ENCODE peak calls at places on chromosomes 3 and 15, in six cellular contexts. Q is GM23338, O is endothelial cell of umbilical vein, W is breast epithelium, T is H1, D is tibial artery. Z is an unnamed sample. For H3K4me1, the result is how much of the 10 kb centered on the place peaks cover.

GRCh38 chr3:68832680-68833079 is 99.7 kb downstream of the TAFA4 start:
- DNase-seq in O (no peak), W (no peak), Q (no peak), T (no peak), D (no peak), Z (no peak)

GRCh38 chr3:113096158-113096893 is 105.5 kb downstream of the GTPBP8 start:
- DNase-seq in W (no peak), Q (no peak), T (no peak), D (no peak), O (no peak), Z (no peak)

GRCh38 chr15:78103406-78104118 is 11.2 kb downstream of the SH2D7 start:
- DNase-seq in O (no peak), T (no peak), Q (no peak), D (no peak), W (no peak), Z (no peak)

GRCh38 chr3:69359916-69360315 is 26.0 kb downstream of the FRMD4B start:
- DNase-seq in O (peak), W (no peak), D (no peak), Q (no peak), T (no peak), Z (no peak)

GRCh38 chr15:78061963-78062427 is 15.5 kb downstream of the TBC1D2B start:
- DNase-seq in T (no peak), Q (no peak), D (peak), O (peak), W (no peak), Z (no peak)

GRCh38 chr3:122958290-122958689 is 69.3 kb downstream of the SEMA5B start:
- DNase-seq in W (no peak), T (no peak), O (no peak), Q (no peak), D (no peak), Z (no peak)

GRCh38 chr15:77266708-77267387 is 153.1 kb downstream of the PEAK1 start:
- DNase-seq in O (no peak), D (no peak), T (no peak), W (no peak), Q (no peak), Z (no peak)

GRCh38 chr3:468172-468571 is 271.6 kb downstream of the CHL1 start:
- DNase-seq in D (no peak), W (no peak), T (no peak), Q (peak), O (no peak), Z (no peak)

GRCh38 chr3:141227752-141228151 is 3.9 kb upstream of the PXYLP1 start:
- DNase-seq in O (no peak), D (no peak), T (no peak), Q (no peak), W (no peak), Z (no peak)

GRCh38 chr3:163773136-163773535 is 1305.2 kb downstream of the SI start:
- DNase-seq in D (no peak), W (no peak), Q (no peak), O (no peak), T (no peak), Z (no peak)

GRCh38 chr3:166284994-166285393 is 447.8 kb upstream of the BCHE start:
- DNase-seq in Q (no peak), T (no peak), W (no peak), D (no peak), O (peak), Z (no peak)

GRCh38 chr3:195746751-195747150 is 26.0 kb downstream of the MUC20 start:
- DNase-seq in O (no peak), T (no peak), W (no peak), D (no peak), Q (no peak), Z (no peak)

GRCh38 chr3:195095035-195095703 is 175.8 kb downstream of the XXYLT1 start:
- DNase-seq in O (no peak), T (no peak), Q (no peak), D (peak), W (no peak), Z (no peak)

GRCh38 chr15:91948001-91948608 is 94.6 kb downstream of the SLCO3A1 start:
- DNase-seq in T (peak), O (no peak), W (peak), D (no peak), Q (peak), Z (no peak)

GRCh38 chr15:25883860-25884259 is 20.7 kb upstream of the ATP10A start:
- DNase-seq in W (no peak), T (no peak), O (no peak), Q (no peak), D (no peak), Z (no peak)

GRCh38 chr3:66378256-66378655 is 122.6 kb downstream of the LRIG1 start:
- DNase-seq in D (no peak), Q (peak), O (peak), T (no peak), W (no peak), Z (no peak)

GRCh38 chr3:45841380-45841700 is 579 bp downstream of the LZTFL1 start:
- DNase-seq in T (no peak), D (no peak), Q (peak), O (peak), W (no peak), Z (no peak)

GRCh38 chr3:192915306-192915705 is 2.4 kb downstream of the MB21D2 start:
- DNase-seq in D (no peak), Q (peak), W (no peak), O (peak), T (no peak), Z (no peak)

GRCh38 chr3:161890147-161890625 is 393.6 kb downstream of the OTOL1 start:
- DNase-seq in W (no peak), O (peak), D (no peak), T (no peak), Q (no peak), Z (no peak)

GRCh38 chr15:52008326-52008697 is 10.7 kb upstream of the MAPK6 start:
- DNase-seq in Q (no peak), O (no peak), T (no peak), D (no peak), W (no peak), Z (no peak)

GRCh38 chr15:52010633-52011595 is 8.1 kb upstream of the MAPK6 start:
- DNase-seq in D (no peak), O (no peak), T (no peak), Q (no peak), W (no peak), Z (no peak)

GRCh38 chr15:52006702-52007340 is 12.2 kb upstream of the MAPK6 start:
- DNase-seq in W (no peak), O (peak), D (no peak), Q (no peak), T (no peak), Z (no peak)

GRCh38 chr15:52005748-52006701 is 13.0 kb upstream of the MAPK6 start:
- DNase-seq in W (no peak), D (no peak), T (no peak), Q (no peak), O (peak), Z (no peak)

DNA sequence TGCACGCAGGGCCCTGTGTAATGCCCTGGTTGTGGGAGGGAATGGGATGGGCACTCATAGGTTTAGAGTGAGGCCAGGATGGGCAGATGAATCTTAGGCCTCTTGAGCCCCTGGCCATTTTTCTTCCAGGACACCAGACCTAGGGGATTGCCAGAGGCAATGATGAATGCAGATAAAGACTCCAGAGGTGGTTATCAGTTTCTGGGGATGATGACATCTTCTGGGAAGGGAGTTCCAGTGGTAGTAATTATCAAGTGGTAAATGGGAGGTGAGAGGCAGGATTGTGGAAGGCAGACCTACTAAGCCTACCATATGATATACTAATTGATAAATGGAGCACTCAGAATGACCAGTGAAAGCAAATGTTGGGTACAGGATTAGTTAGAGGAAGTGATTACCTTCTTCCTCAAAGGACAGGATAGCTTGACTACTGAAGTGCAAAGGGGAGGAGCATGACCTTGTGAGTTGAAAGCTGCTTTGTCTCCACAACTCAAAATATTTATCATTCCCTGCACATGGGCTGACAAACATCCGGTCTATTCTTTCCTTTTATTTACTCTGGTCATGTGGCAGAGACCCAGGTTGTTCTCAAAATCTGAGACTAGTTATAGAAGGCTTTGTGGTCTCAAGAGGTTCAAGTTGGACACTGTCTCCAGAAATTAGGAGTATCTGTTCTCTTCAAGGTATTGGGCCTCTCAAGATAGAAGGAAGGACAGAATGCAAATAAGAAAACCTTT is 10.2 kb upstream of the MAPK6 start:
- DNase-seq in T (no peak), D (no peak), Q (no peak), W (no peak), O (peak), Z (no peak)
- H3K4me1 ChIP-seq in T (under half), D (under half), Q (under half), W (under half), O (under half), Z (half or more)

GRCh38 chr15:38670142-38671002 is 105.8 kb upstream of the RASGRP1 start:
- DNase-seq in T (no peak), D (no peak), Q (no peak), O (no peak), W (no peak), Z (peak)
- H3K4me1 ChIP-seq in T (under half), D (under half), Q (under half), O (under half), W (under half), Z (under half)

GRCh38 chr3:131167867-131168266 is 141.2 kb downstream of the NEK11 start:
- DNase-seq in O (no peak), Q (no peak), T (no peak), D (no peak), W (no peak), Z (no peak)
- H3K4me1 ChIP-seq in O (under half), Q (under half), T (under half), D (under half), W (under half), Z (under half)

DNA sequence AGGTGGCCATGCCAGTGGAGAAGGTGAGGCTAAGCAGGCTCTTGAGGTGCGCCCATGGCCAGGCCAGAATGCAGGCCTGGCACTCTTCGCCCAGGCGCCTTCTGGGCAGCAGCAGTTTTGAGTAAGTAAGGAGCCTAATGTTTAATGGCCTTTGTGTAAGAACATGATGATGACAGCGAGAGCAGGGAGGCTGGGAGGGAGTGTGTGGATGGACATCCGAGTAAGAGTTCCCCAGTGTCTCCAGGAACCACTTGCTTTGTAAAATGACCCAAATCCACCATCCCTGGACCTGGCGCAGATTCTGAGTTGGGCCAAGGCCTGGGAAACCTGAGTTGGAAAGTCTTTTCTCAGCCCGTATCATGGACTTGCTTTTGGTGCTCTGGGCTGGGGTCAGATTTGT is 24.1 kb downstream of the KLF13 start:
- DNase-seq in T (no peak), Q (no peak), O (no peak), D (no peak), W (no peak), Z (no peak)
- H3K4me1 ChIP-seq in T (under half), Q (under half), O (under half), D (half or more), W (under half), Z (under half)

GRCh38 chr3:58042947-58043707 is 34.9 kb downstream of the FLNB start:
- DNase-seq in D (no peak), Q (no peak), W (no peak), T (no peak), O (no peak), Z (no peak)

GRCh38 chr3:58047806-58048205 is 39.6 kb downstream of the FLNB start:
- DNase-seq in D (no peak), T (no peak), Q (no peak), W (no peak), O (peak), Z (no peak)

GRCh38 chr3:58043933-58044332 is 35.7 kb downstream of the FLNB start:
- DNase-seq in O (no peak), W (no peak), Q (no peak), D (no peak), T (no peak), Z (no peak)

GRCh38 chr3:58044656-58045055 is 36.4 kb downstream of the FLNB start:
- DNase-seq in D (no peak), W (no peak), Q (no peak), O (peak), T (no peak), Z (no peak)

DNA sequence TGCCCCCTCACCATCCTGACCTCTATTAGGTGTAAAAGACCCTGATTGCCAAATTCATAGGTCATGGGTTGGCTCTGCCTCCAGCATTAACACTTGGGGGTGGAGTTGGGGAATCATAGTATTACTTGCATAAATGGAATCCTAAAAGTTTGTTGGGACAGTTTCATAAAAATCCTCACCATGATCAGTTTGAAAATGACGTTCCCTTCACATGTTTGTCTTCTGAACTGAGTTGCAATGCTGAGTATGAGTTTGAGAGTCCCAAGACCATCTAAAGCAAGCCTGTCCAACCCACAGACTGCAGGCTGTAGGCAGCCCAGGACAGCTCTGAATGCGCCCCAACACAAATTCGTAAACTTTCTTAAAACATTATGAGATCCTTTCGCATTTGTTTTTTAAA is 36.9 kb downstream of the FLNB start:
- DNase-seq in Q (no peak), W (no peak), O (no peak), T (no peak), D (no peak), Z (no peak)
- H3K4me1 ChIP-seq in Q (half or more), W (under half), O (half or more), T (under half), D (half or more), Z (under half)

DNA sequence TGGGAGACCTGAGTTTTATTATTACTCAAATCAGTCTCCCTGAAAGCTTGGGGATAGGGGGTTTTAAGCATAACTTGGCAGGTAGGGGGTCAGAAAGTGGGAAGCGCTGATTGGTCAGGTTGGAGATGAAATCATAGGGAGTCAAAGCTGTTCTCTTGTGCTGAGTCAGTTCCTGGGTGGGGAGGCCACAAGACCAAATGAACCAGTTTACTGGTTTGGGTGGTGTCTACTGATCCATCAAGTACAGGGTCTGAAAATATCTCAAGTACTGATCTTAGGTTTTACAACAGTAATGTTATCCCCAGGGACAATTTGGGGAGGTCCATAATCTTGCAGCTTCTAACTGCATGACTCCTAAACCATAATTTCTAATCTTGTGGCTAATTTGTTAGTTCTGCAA is 17.8 kb upstream of the IQCF6 start:
- DNase-seq in D (no peak), W (no peak), T (peak), Q (no peak), O (no peak), Z (no peak)
- H3K4me1 ChIP-seq in D (under half), W (under half), T (under half), Q (half or more), O (under half), Z (under half)

DNA sequence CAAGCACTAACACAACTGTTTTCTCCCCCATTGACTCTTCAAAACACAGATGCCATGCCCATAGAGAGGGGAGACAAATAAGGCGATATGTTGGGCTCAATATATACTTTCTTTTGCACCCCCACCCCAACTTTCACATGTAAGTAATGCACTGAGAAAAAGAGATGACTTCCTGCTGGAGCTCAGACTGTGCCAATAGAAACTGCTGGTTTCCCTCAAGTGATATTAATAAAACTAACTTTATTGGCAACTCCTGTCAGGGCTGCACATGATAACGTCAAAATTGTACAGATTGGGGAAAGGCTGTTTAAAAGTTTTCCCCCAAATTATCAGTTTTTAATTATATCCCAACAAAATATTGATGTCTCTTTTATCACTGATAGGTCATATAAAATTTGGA is 163.0 kb downstream of the TNIK start:
- DNase-seq in T (no peak), O (no peak), D (no peak), Q (no peak), W (no peak), Z (no peak)
- H3K4me1 ChIP-seq in T (under half), O (under half), D (under half), Q (under half), W (under half), Z (under half)

GRCh38 chr3:71301001-71301400 is 282.5 kb downstream of the FOXP1 start:
- DNase-seq in O (no peak), W (no peak), T (no peak), Q (no peak), D (no peak), Z (no peak)

GRCh38 chr3:71303627-71304260 is 279.8 kb downstream of the FOXP1 start:
- DNase-seq in D (no peak), O (peak), Q (peak), W (no peak), T (no peak), Z (no peak)

GRCh38 chr3:71294919-71295318 is 288.6 kb downstream of the FOXP1 start:
- DNase-seq in D (no peak), O (no peak), T (no peak), Q (peak), W (no peak), Z (no peak)

GRCh38 chr3:71302604-71303003 is 280.9 kb downstream of the FOXP1 start:
- DNase-seq in D (no peak), O (no peak), W (no peak), Q (no peak), T (no peak), Z (no peak)

GRCh38 chr3:71299160-71299559 is 284.4 kb downstream of the FOXP1 start:
- DNase-seq in W (no peak), Q (no peak), O (no peak), D (no peak), T (no peak), Z (no peak)
- H3K4me1 ChIP-seq in W (under half), Q (half or more), O (under half), D (under half), T (under half), Z (under half)

GRCh38 chr15:85616549-85616948 is 178.2 kb downstream of the KLHL25 start:
- DNase-seq in Q (no peak), D (no peak), W (no peak), O (peak), T (no peak), Z (no peak)
- H3K4me1 ChIP-seq in Q (under half), D (half or more), W (under half), O (under half), T (under half), Z (half or more)

Z was measured in esophagus squamous epithelium.